ENCODE peak calls at places on chromosomes 7 and 10, in six cellular contexts. Z, O, C, A, R and D are unnamed samples.

GRCh38 chr10:126561499-126562208 is 108.8 kb downstream of the C10orf90 start:
- DNase-seq in Z (no peak), O (no peak), C (no peak), A (no peak), R (no peak), D (no peak)

GRCh38 chr10:89114846-89115625 is 92.1 kb downstream of the CH25H start:
- DNase-seq in Z (no peak), O (no peak), C (no peak), A (no peak), R (no peak), D (no peak)

GRCh38 chr10:95880704-95881103 is 27.1 kb upstream of the CC2D2B start:
- DNase-seq in Z (no peak), O (no peak), C (no peak), A (no peak), R (no peak), D (no peak)

GRCh38 chr7:7898155-7898554 is 70.4 kb upstream of the GLCCI1 start:
- DNase-seq in Z (no peak), O (no peak), C (no peak), A (no peak), R (no peak), D (no peak)

GRCh38 chr10:127145173-127145572 is 51.2 kb downstream of the INSYN2A start:
- DNase-seq in Z (no peak), O (peak), C (no peak), A (no peak), R (no peak), D (no peak)

GRCh38 chr7:118186491-118186890 is 2.5 kb downstream of the LSM8 start:
- DNase-seq in Z (no peak), O (no peak), C (no peak), A (no peak), R (no peak), D (no peak)

GRCh38 chr10:110207805-110208613 is 604 bp downstream of the MXI1 start:
- DNase-seq in Z (no peak), O (no peak), C (peak), A (peak), R (peak), D (peak)

GRCh38 chr10:43113201-43113893 is 24.9 kb upstream of the CSGALNACT2 start:
- DNase-seq in Z (no peak), O (no peak), C (no peak), A (no peak), R (no peak), D (no peak)

GRCh38 chr10:79333513-79333912 is 13.8 kb upstream of the PPIF start:
- DNase-seq in Z (no peak), O (no peak), C (no peak), A (no peak), R (no peak), D (no peak)

GRCh38 chr10:21532694-21533576 is 1.1 kb upstream of the MLLT10 start:
- DNase-seq in Z (no peak), O (peak), C (no peak), A (no peak), R (no peak), D (no peak)

GRCh38 chr7:13742719-13743640 is 246.5 kb downstream of the ETV1 start:
- DNase-seq in Z (peak), O (peak), C (no peak), A (peak), R (peak), D (no peak)

GRCh38 chr10:111593578-111593977 is 516.7 kb downstream of the ADRA2A start:
- DNase-seq in Z (no peak), O (no peak), C (no peak), A (no peak), R (no peak), D (no peak)

GRCh38 chr10:92839191-92840085 is 8.9 kb upstream of the EXOC6 start:
- DNase-seq in Z (peak), O (no peak), C (peak), A (peak), R (peak), D (peak)

GRCh38 chr7:13774976-13775375 is 214.5 kb downstream of the ETV1 start:
- DNase-seq in Z (no peak), O (no peak), C (no peak), A (no peak), R (no peak), D (no peak)

GRCh38 chr10:7272008-7272407 is 138.8 kb downstream of the SFMBT2 start:
- DNase-seq in Z (no peak), O (no peak), C (no peak), A (no peak), R (peak), D (no peak)

GRCh38 chr10:77888356-77888703 is 38.2 kb downstream of the DLG5 start:
- DNase-seq in Z (no peak), O (no peak), C (no peak), A (no peak), R (no peak), D (no peak)